ENCODE peak calls at places on chromosomes 4 and X, in five cellular contexts. One of them, this sample, is unnamed.

GRCh38 chr4:23438764-23439163 is 451.1 kb downstream of the PPARGC1A start:
- DNase-seq in C1 segment of cervical spinal cord: no peak
- DNase-seq in iPS-NIHi11: no peak
- DNase-seq in stimulated activated CD4-positive, alpha-beta T cell treated with anti-CD3 and anti-CD28 coated beads, Interleukin-12 subunit alpha, Interleukin-12 subunit beta, amount 100 ng/mL, for 4 hours: no peak
- DNase-seq in upper lobe of right lung: no peak
- DNase-seq in this sample: no peak

GRCh38 chrX:275967-276587 is 5.1 kb upstream of the PLCXD1 start:
- DNase-seq in C1 segment of cervical spinal cord: no peak
- DNase-seq in iPS-NIHi11: peak
- DNase-seq in stimulated activated CD4-positive, alpha-beta T cell treated with anti-CD3 and anti-CD28 coated beads, Interleukin-12 subunit alpha, Interleukin-12 subunit beta, amount 100 ng/mL, for 4 hours: peak
- DNase-seq in upper lobe of right lung: peak
- DNase-seq in this sample: no peak

GRCh38 chr4:31422006-31422405 is 701.8 kb downstream of the PCDH7 start:
- DNase-seq in C1 segment of cervical spinal cord: no peak
- DNase-seq in iPS-NIHi11: no peak
- DNase-seq in stimulated activated CD4-positive, alpha-beta T cell treated with anti-CD3 and anti-CD28 coated beads, Interleukin-12 subunit alpha, Interleukin-12 subunit beta, amount 100 ng/mL, for 4 hours: no peak
- DNase-seq in upper lobe of right lung: no peak
- DNase-seq in this sample: no peak

GRCh38 chrX:14913241-14913640 is 40.0 kb downstream of the MOSPD2 start:
- DNase-seq in C1 segment of cervical spinal cord: no peak
- DNase-seq in iPS-NIHi11: no peak
- DNase-seq in stimulated activated CD4-positive, alpha-beta T cell treated with anti-CD3 and anti-CD28 coated beads, Interleukin-12 subunit alpha, Interleukin-12 subunit beta, amount 100 ng/mL, for 4 hours: no peak
- DNase-seq in upper lobe of right lung: no peak
- DNase-seq in this sample: no peak

GRCh38 chrX:69503228-69503834 is 795 bp upstream of the NALF2 start:
- DNase-seq in C1 segment of cervical spinal cord: no peak
- DNase-seq in iPS-NIHi11: no peak
- DNase-seq in stimulated activated CD4-positive, alpha-beta T cell treated with anti-CD3 and anti-CD28 coated beads, Interleukin-12 subunit alpha, Interleukin-12 subunit beta, amount 100 ng/mL, for 4 hours: no peak
- DNase-seq in upper lobe of right lung: no peak
- DNase-seq in this sample: peak

GRCh38 chrX:14554132-14554715 is 24.9 kb downstream of the GLRA2 start:
- DNase-seq in C1 segment of cervical spinal cord: no peak
- DNase-seq in iPS-NIHi11: no peak
- DNase-seq in stimulated activated CD4-positive, alpha-beta T cell treated with anti-CD3 and anti-CD28 coated beads, Interleukin-12 subunit alpha, Interleukin-12 subunit beta, amount 100 ng/mL, for 4 hours: no peak
- DNase-seq in upper lobe of right lung: no peak
- DNase-seq in this sample: no peak

GRCh38 chr4:157004279-157005161 is 32.9 kb upstream of the PDGFC start:
- DNase-seq in C1 segment of cervical spinal cord: no peak
- DNase-seq in iPS-NIHi11: no peak
- DNase-seq in stimulated activated CD4-positive, alpha-beta T cell treated with anti-CD3 and anti-CD28 coated beads, Interleukin-12 subunit alpha, Interleukin-12 subunit beta, amount 100 ng/mL, for 4 hours: no peak
- DNase-seq in upper lobe of right lung: no peak
- DNase-seq in this sample: no peak

GRCh38 chr4:15197005-15197404 is 194.7 kb downstream of the CPEB2 start:
- DNase-seq in C1 segment of cervical spinal cord: no peak
- DNase-seq in iPS-NIHi11: peak
- DNase-seq in stimulated activated CD4-positive, alpha-beta T cell treated with anti-CD3 and anti-CD28 coated beads, Interleukin-12 subunit alpha, Interleukin-12 subunit beta, amount 100 ng/mL, for 4 hours: no peak
- DNase-seq in upper lobe of right lung: no peak
- DNase-seq in this sample: no peak

GRCh38 chrX:136584545-136584944 is 52.5 kb downstream of the VGLL1 start:
- DNase-seq in C1 segment of cervical spinal cord: no peak
- DNase-seq in iPS-NIHi11: no peak
- DNase-seq in stimulated activated CD4-positive, alpha-beta T cell treated with anti-CD3 and anti-CD28 coated beads, Interleukin-12 subunit alpha, Interleukin-12 subunit beta, amount 100 ng/mL, for 4 hours: no peak
- DNase-seq in upper lobe of right lung: no peak
- DNase-seq in this sample: no peak

GRCh38 chr4:138405439-138405838 is 163.3 kb upstream of the SLC7A11 start:
- DNase-seq in C1 segment of cervical spinal cord: no peak
- DNase-seq in iPS-NIHi11: no peak
- DNase-seq in stimulated activated CD4-positive, alpha-beta T cell treated with anti-CD3 and anti-CD28 coated beads, Interleukin-12 subunit alpha, Interleukin-12 subunit beta, amount 100 ng/mL, for 4 hours: no peak
- DNase-seq in upper lobe of right lung: no peak
- DNase-seq in this sample: no peak